ENCODE peak calls at places on chromosomes 13 and 19, in eight cellular contexts. One of them, this sample, is unnamed.

GRCh38 chr13:114228176-114228575 is 6.5 kb upstream of the CDC16 start:
- DNase-seq in stomach: no peak
- DNase-seq in kidney epithelial cell: no peak
- DNase-seq in body of pancreas: no peak
- DNase-seq in cardiac fibroblast: no peak
- DNase-seq in PC-9: no peak
- DNase-seq in A549: no peak
- DNase-seq in HFFc6: no peak
- DNase-seq in this sample: no peak

GRCh38 chr13:35470671-35471465 is 5.6 kb downstream of the MAB21L1 start:
- DNase-seq in stomach: no peak
- DNase-seq in kidney epithelial cell: no peak
- DNase-seq in body of pancreas: no peak
- DNase-seq in cardiac fibroblast: peak
- DNase-seq in PC-9: peak
- DNase-seq in A549: no peak
- DNase-seq in HFFc6: peak
- DNase-seq in this sample: no peak

GRCh38 chr19:6723108-6723618 is 2.7 kb upstream of the C3 start:
- DNase-seq in stomach: no peak
- DNase-seq in kidney epithelial cell: no peak
- DNase-seq in body of pancreas: peak
- DNase-seq in cardiac fibroblast: peak
- DNase-seq in PC-9: peak
- DNase-seq in A549: peak
- DNase-seq in HFFc6: no peak
- DNase-seq in this sample: peak

GRCh38 chr13:92573467-92574057 is 653.0 kb upstream of the GPC6 start:
- DNase-seq in stomach: no peak
- DNase-seq in kidney epithelial cell: no peak
- DNase-seq in body of pancreas: no peak
- DNase-seq in cardiac fibroblast: peak
- DNase-seq in PC-9: no peak
- DNase-seq in A549: peak
- DNase-seq in HFFc6: no peak
- DNase-seq in this sample: no peak

GRCh38 chr19:43789029-43789428 is 8.3 kb upstream of the KCNN4 start:
- DNase-seq in stomach: no peak
- DNase-seq in kidney epithelial cell: no peak
- DNase-seq in body of pancreas: no peak
- DNase-seq in cardiac fibroblast: peak
- DNase-seq in PC-9: no peak
- DNase-seq in A549: no peak
- DNase-seq in HFFc6: peak
- DNase-seq in this sample: no peak

GRCh38 chr19:52651956-52652355 is 13.8 kb upstream of the ZNF83 start:
- DNase-seq in stomach: no peak
- DNase-seq in kidney epithelial cell: no peak
- DNase-seq in body of pancreas: no peak
- DNase-seq in cardiac fibroblast: no peak
- DNase-seq in PC-9: no peak
- DNase-seq in A549: no peak
- DNase-seq in HFFc6: no peak
- DNase-seq in this sample: no peak

GRCh38 chr13:101258071-101258470 is 158.2 kb downstream of the NALCN start:
- DNase-seq in stomach: no peak
- DNase-seq in kidney epithelial cell: peak
- DNase-seq in body of pancreas: no peak
- DNase-seq in cardiac fibroblast: peak
- DNase-seq in PC-9: peak
- DNase-seq in A549: peak
- DNase-seq in HFFc6: peak
- DNase-seq in this sample: no peak

GRCh38 chr19:30047355-30047895 is 105.4 kb downstream of the URI1 start:
- DNase-seq in stomach: no peak
- DNase-seq in kidney epithelial cell: no peak
- DNase-seq in body of pancreas: no peak
- DNase-seq in cardiac fibroblast: no peak
- DNase-seq in PC-9: no peak
- DNase-seq in A549: no peak
- DNase-seq in HFFc6: no peak
- DNase-seq in this sample: no peak

GRCh38 chr13:106139942-106140341 is 395.5 kb downstream of the EFNB2 start:
- DNase-seq in stomach: no peak
- DNase-seq in kidney epithelial cell: no peak
- DNase-seq in body of pancreas: no peak
- DNase-seq in cardiac fibroblast: no peak
- DNase-seq in PC-9: no peak
- DNase-seq in A549: no peak
- DNase-seq in HFFc6: no peak
- DNase-seq in this sample: no peak

GRCh38 chr19:21158523-21159135 is 16.8 kb downstream of the ZNF431 start:
- DNase-seq in stomach: no peak
- DNase-seq in kidney epithelial cell: no peak
- DNase-seq in body of pancreas: no peak
- DNase-seq in cardiac fibroblast: peak
- DNase-seq in PC-9: no peak
- DNase-seq in A549: no peak
- DNase-seq in HFFc6: peak
- DNase-seq in this sample: no peak

GRCh38 chr13:111361046-111361872 is 40.8 kb downstream of the TEX29 start:
- DNase-seq in stomach: peak
- DNase-seq in kidney epithelial cell: no peak
- DNase-seq in body of pancreas: no peak
- DNase-seq in cardiac fibroblast: no peak
- DNase-seq in PC-9: no peak
- DNase-seq in A549: no peak
- DNase-seq in HFFc6: no peak
- DNase-seq in this sample: no peak

GRCh38 chr19:38975861-38976271 is 324 bp upstream of the FBXO17 start:
- DNase-seq in stomach: no peak
- DNase-seq in kidney epithelial cell: no peak
- DNase-seq in body of pancreas: peak
- DNase-seq in cardiac fibroblast: peak
- DNase-seq in PC-9: no peak
- DNase-seq in A549: peak
- DNase-seq in HFFc6: no peak
- DNase-seq in this sample: no peak

GRCh38 chr13:92549275-92549674 is 677.3 kb upstream of the GPC6 start:
- DNase-seq in stomach: no peak
- DNase-seq in kidney epithelial cell: no peak
- DNase-seq in body of pancreas: no peak
- DNase-seq in cardiac fibroblast: no peak
- DNase-seq in PC-9: no peak
- DNase-seq in A549: no peak
- DNase-seq in HFFc6: no peak
- DNase-seq in this sample: no peak

GRCh38 chr19:57305056-57305455 is 15.2 kb upstream of the ZNF543 start:
- DNase-seq in stomach: no peak
- DNase-seq in kidney epithelial cell: no peak
- DNase-seq in body of pancreas: no peak
- DNase-seq in cardiac fibroblast: no peak
- DNase-seq in PC-9: no peak
- DNase-seq in A549: no peak
- DNase-seq in HFFc6: no peak
- DNase-seq in this sample: no peak

GRCh38 chr13:40770934-40771618 is at the start of gene MRPS31:
- DNase-seq in stomach: peak
- DNase-seq in kidney epithelial cell: peak
- DNase-seq in body of pancreas: peak
- DNase-seq in cardiac fibroblast: peak
- DNase-seq in PC-9: peak
- DNase-seq in A549: peak
- DNase-seq in HFFc6: peak
- DNase-seq in this sample: peak

GRCh38 chr19:5455367-5456129 is at the start of gene ZNRF4:
- DNase-seq in stomach: no peak
- DNase-seq in kidney epithelial cell: no peak
- DNase-seq in body of pancreas: no peak
- DNase-seq in cardiac fibroblast: no peak
- DNase-seq in PC-9: no peak
- DNase-seq in A549: no peak
- DNase-seq in HFFc6: no peak
- DNase-seq in this sample: no peak

GRCh38 chr13:33615436-33615835 is 202.5 kb upstream of the RFC3 start:
- DNase-seq in stomach: no peak
- DNase-seq in kidney epithelial cell: no peak
- DNase-seq in body of pancreas: no peak
- DNase-seq in cardiac fibroblast: no peak
- DNase-seq in PC-9: no peak
- DNase-seq in A549: no peak
- DNase-seq in HFFc6: no peak
- DNase-seq in this sample: no peak

GRCh38 chr19:48591021-48591420 is 15.5 kb upstream of the SPACA4 start:
- DNase-seq in stomach: no peak
- DNase-seq in kidney epithelial cell: no peak
- DNase-seq in body of pancreas: no peak
- DNase-seq in cardiac fibroblast: peak
- DNase-seq in PC-9: no peak
- DNase-seq in A549: no peak
- DNase-seq in HFFc6: no peak
- DNase-seq in this sample: no peak

GRCh38 chr19:40444181-40445005 is at the start of gene SERTAD3:
- DNase-seq in stomach: peak
- DNase-seq in kidney epithelial cell: peak
- DNase-seq in body of pancreas: peak
- DNase-seq in cardiac fibroblast: peak
- DNase-seq in PC-9: peak
- DNase-seq in A549: peak
- DNase-seq in HFFc6: peak
- DNase-seq in this sample: peak
- TF ChIP-seq CTCF in stomach: no peak
- TF ChIP-seq CTCF in kidney epithelial cell: peak
- TF ChIP-seq CTCF in body of pancreas: peak
- TF ChIP-seq CTCF in cardiac fibroblast: peak
- TF ChIP-seq CTCF in PC-9: no peak
- TF ChIP-seq CTCF in A549: peak
- TF ChIP-seq CTCF in HFFc6: no peak
- TF ChIP-seq CTCF in this sample: no peak

GRCh38 chr13:49498211-49498610 is 2.5 kb downstream of the PHF11 start:
- DNase-seq in stomach: no peak
- DNase-seq in kidney epithelial cell: no peak
- DNase-seq in body of pancreas: no peak
- DNase-seq in cardiac fibroblast: no peak
- DNase-seq in PC-9: no peak
- DNase-seq in A549: no peak
- DNase-seq in HFFc6: no peak
- DNase-seq in this sample: no peak

GRCh38 chr13:49499889-49500660 is 4.3 kb downstream of the PHF11 start:
- DNase-seq in stomach: no peak
- DNase-seq in kidney epithelial cell: no peak
- DNase-seq in body of pancreas: no peak
- DNase-seq in cardiac fibroblast: peak
- DNase-seq in PC-9: no peak
- DNase-seq in A549: no peak
- DNase-seq in HFFc6: peak
- DNase-seq in this sample: no peak

GRCh38 chr13:49497272-49497671 is 1.5 kb downstream of the PHF11 start:
- DNase-seq in stomach: no peak
- DNase-seq in kidney epithelial cell: no peak
- DNase-seq in body of pancreas: no peak
- DNase-seq in cardiac fibroblast: no peak
- DNase-seq in PC-9: no peak
- DNase-seq in A549: no peak
- DNase-seq in HFFc6: no peak
- DNase-seq in this sample: no peak

GRCh38 chr13:49494645-49495044 is 1.1 kb upstream of the PHF11 start:
- DNase-seq in stomach: no peak
- DNase-seq in kidney epithelial cell: no peak
- DNase-seq in body of pancreas: no peak
- DNase-seq in cardiac fibroblast: no peak
- DNase-seq in PC-9: no peak
- DNase-seq in A549: no peak
- DNase-seq in HFFc6: no peak
- DNase-seq in this sample: no peak

GRCh38 chr13:49495783-49496762 is at the start of gene PHF11:
- DNase-seq in stomach: peak
- DNase-seq in kidney epithelial cell: peak
- DNase-seq in body of pancreas: peak
- DNase-seq in cardiac fibroblast: peak
- DNase-seq in PC-9: peak
- DNase-seq in A549: peak
- DNase-seq in HFFc6: peak
- DNase-seq in this sample: peak
- TF ChIP-seq CTCF in stomach: peak
- TF ChIP-seq CTCF in kidney epithelial cell: peak
- TF ChIP-seq CTCF in body of pancreas: peak
- TF ChIP-seq CTCF in cardiac fibroblast: no peak
- TF ChIP-seq CTCF in PC-9: no peak
- TF ChIP-seq CTCF in A549: no peak
- TF ChIP-seq CTCF in HFFc6: peak
- TF ChIP-seq CTCF in this sample: no peak

DNA sequence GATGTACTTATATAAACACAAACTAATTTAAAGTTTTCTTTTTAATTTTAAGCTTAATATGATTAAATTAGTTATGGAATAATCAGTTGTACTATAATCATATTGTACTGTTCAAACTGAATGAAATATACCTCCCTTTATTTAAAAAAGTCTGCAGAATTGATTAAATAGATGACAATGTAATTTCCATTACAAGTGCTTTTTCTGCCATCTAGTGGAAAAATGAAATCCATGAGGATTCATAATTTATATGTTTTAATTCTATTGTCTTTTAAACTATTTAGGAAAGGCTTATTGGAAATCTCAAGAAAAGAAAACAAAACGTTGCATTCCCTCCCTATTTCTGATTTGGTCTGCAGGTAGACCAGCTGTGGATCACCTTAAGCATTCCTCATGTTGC is 30.8 kb downstream of the MZT1 start:
- DNase-seq in stomach: no peak
- DNase-seq in kidney epithelial cell: no peak
- DNase-seq in body of pancreas: no peak
- DNase-seq in cardiac fibroblast: peak
- DNase-seq in PC-9: no peak
- DNase-seq in A549: no peak
- DNase-seq in HFFc6: peak
- DNase-seq in this sample: no peak
- TF ChIP-seq CTCF in stomach: peak
- TF ChIP-seq CTCF in kidney epithelial cell: peak
- TF ChIP-seq CTCF in body of pancreas: peak
- TF ChIP-seq CTCF in cardiac fibroblast: peak
- TF ChIP-seq CTCF in PC-9: peak
- TF ChIP-seq CTCF in A549: peak
- TF ChIP-seq CTCF in HFFc6: peak
- TF ChIP-seq CTCF in this sample: no peak

GRCh38 chr19:36685835-36686234 is 1.6 kb upstream of the ZNF567 start:
- DNase-seq in stomach: no peak
- DNase-seq in kidney epithelial cell: no peak
- DNase-seq in body of pancreas: no peak
- DNase-seq in cardiac fibroblast: no peak
- DNase-seq in PC-9: no peak
- DNase-seq in A549: no peak
- DNase-seq in HFFc6: no peak
- DNase-seq in this sample: no peak

GRCh38 chr19:36686365-36687213 is 823 bp upstream of the ZNF567 start:
- DNase-seq in stomach: no peak
- DNase-seq in kidney epithelial cell: no peak
- DNase-seq in body of pancreas: peak
- DNase-seq in cardiac fibroblast: peak
- DNase-seq in PC-9: no peak
- DNase-seq in A549: no peak
- DNase-seq in HFFc6: no peak
- DNase-seq in this sample: no peak

GRCh38 chr19:36688058-36688457 is 646 bp downstream of the ZNF567 start:
- DNase-seq in stomach: no peak
- DNase-seq in kidney epithelial cell: no peak
- DNase-seq in body of pancreas: no peak
- DNase-seq in cardiac fibroblast: no peak
- DNase-seq in PC-9: no peak
- DNase-seq in A549: no peak
- DNase-seq in HFFc6: no peak
- DNase-seq in this sample: no peak

GRCh38 chr19:36687214-36688056 is at the start of gene ZNF567:
- DNase-seq in stomach: peak
- DNase-seq in kidney epithelial cell: peak
- DNase-seq in body of pancreas: peak
- DNase-seq in cardiac fibroblast: peak
- DNase-seq in PC-9: peak
- DNase-seq in A549: peak
- DNase-seq in HFFc6: peak
- DNase-seq in this sample: peak
- TF ChIP-seq CTCF in stomach: no peak
- TF ChIP-seq CTCF in kidney epithelial cell: no peak
- TF ChIP-seq CTCF in body of pancreas: peak
- TF ChIP-seq CTCF in cardiac fibroblast: no peak
- TF ChIP-seq CTCF in PC-9: no peak
- TF ChIP-seq CTCF in A549: no peak
- TF ChIP-seq CTCF in HFFc6: peak
- TF ChIP-seq CTCF in this sample: no peak